ENCODE peak calls at places on chromosomes 2 and 18, in nine cellular contexts. L is T-helper 9 cell; R is prostate gland; A is NCI-H1105; E is stimulated activated naive CD4-positive, alpha-beta T cell; C is MV-4-11; X is SW480; V is ELR; I is activated CD4-positive, alpha-beta T cell treated with anti-CD3 and anti-CD28 coated beads, Interleukin-2, amount 10 ng/mL, durations not matched to agents 7 days and 5 days. M is an unnamed sample.

GRCh38 chr2:109676346-109676897 is 62.3 kb downstream of the SOWAHC start:
- DNase-seq in A (peak), L (no peak), V (no peak), I (no peak), X (no peak), C (no peak), E (no peak), R (no peak), M (no peak)

GRCh38 chr2:31694444-31694843 is 113.7 kb upstream of the SRD5A2 start:
- DNase-seq in A (no peak), X (peak), V (peak), I (no peak), L (no peak), R (no peak), C (no peak), E (no peak), M (no peak)

GRCh38 chr2:95031726-95032116 is 6.2 kb downstream of the MAL start:
- DNase-seq in I (no peak), E (no peak), R (no peak), C (no peak), A (no peak), L (no peak), X (no peak), V (no peak), M (no peak)

GRCh38 chr2:2041256-2041824 is 289.7 kb downstream of the MYT1L start:
- DNase-seq in V (no peak), L (no peak), C (no peak), X (no peak), I (no peak), E (no peak), R (no peak), A (no peak), M (no peak)

GRCh38 chr18:73842795-73843394 is 304.7 kb downstream of the FBXO15 start:
- DNase-seq in X (peak), I (peak), A (peak), E (peak), C (no peak), L (peak), R (peak), V (peak), M (peak)

GRCh38 chr2:74227646-74228045 is 29.2 kb downstream of the MTHFD2 start:
- DNase-seq in L (no peak), R (no peak), C (no peak), I (no peak), A (no peak), E (no peak), X (no peak), V (no peak), M (no peak)

GRCh38 chr2:101234169-101234938 is 18.3 kb upstream of the CNOT11 start:
- DNase-seq in V (no peak), E (no peak), C (peak), A (no peak), R (no peak), X (no peak), L (no peak), I (no peak), M (no peak)

GRCh38 chr2:71306762-71307161 is 24.8 kb upstream of the ZNF638 start:
- DNase-seq in L (no peak), I (no peak), X (no peak), C (no peak), E (no peak), R (no peak), A (no peak), V (peak), M (no peak)

GRCh38 chr2:74939919-74940812 is 18.3 kb upstream of the POLE4 start:
- DNase-seq in E (no peak), X (no peak), L (no peak), V (no peak), A (no peak), C (no peak), R (no peak), I (no peak), M (no peak)

GRCh38 chr18:11946756-11947155 is 34.6 kb upstream of the IMPA2 start:
- DNase-seq in R (no peak), V (peak), L (no peak), C (peak), I (no peak), X (peak), A (no peak), E (no peak), M (no peak)

GRCh38 chr2:85862426-85862825 is 26.4 kb downstream of the ST3GAL5 start:
- DNase-seq in E (no peak), I (no peak), L (peak), A (no peak), X (no peak), C (no peak), V (peak), R (no peak), M (no peak)

GRCh38 chr18:21439453-21439852 is 161.1 kb downstream of the ESCO1 start:
- DNase-seq in R (no peak), I (no peak), C (no peak), V (peak), L (no peak), E (no peak), X (peak), A (no peak), M (no peak)

GRCh38 chr18:46555213-46555612 is 101.8 kb downstream of the LOXHD1 start:
- DNase-seq in C (no peak), I (no peak), X (no peak), A (no peak), R (no peak), E (no peak), V (no peak), L (no peak), M (no peak)

GRCh38 chr2:73979021-73979420 is 5.7 kb upstream of the TET3 start:
- DNase-seq in X (peak), E (peak), A (no peak), V (no peak), L (peak), I (peak), C (no peak), R (no peak), M (no peak)